ENCODE peak calls at places on chromosomes 11 and 22, in five cellular contexts. Y is stimulated activated CD4-positive, alpha-beta T cell treated with anti-CD3 and anti-CD28 coated beads, Interleukin-4, amount 100 ng/mL, for 4 hours; E is activated B cell treated with CpG ODN at 0.5 μM for 24 hours; X is CD8-positive, alpha-beta T cell; S is HEK293T. R is an unnamed sample.

GRCh38 chr11:122267602-122268001 is 151.6 kb upstream of the BLID start:
- DNase-seq in Y (no peak), E (no peak), X (no peak), S (no peak), R (no peak)

GRCh38 chr11:95322546-95322945 is 91.5 kb upstream of the SESN3 start:
- DNase-seq in Y (no peak), E (no peak), X (no peak), S (no peak), R (no peak)

GRCh38 chr11:63246045-63246444 is 2.6 kb upstream of the SLC22A25 start:
- DNase-seq in Y (no peak), E (no peak), X (no peak), S (no peak), R (no peak)

GRCh38 chr11:103601230-103601846 is 435.1 kb upstream of the DDI1 start:
- DNase-seq in Y (no peak), E (no peak), X (no peak), S (peak), R (no peak)

GRCh38 chr22:26751217-26751616 is 93.8 kb downstream of the MIAT start:
- DNase-seq in Y (no peak), E (no peak), X (no peak), S (no peak), R (no peak)

GRCh38 chr11:128451651-128452470 is 135.5 kb downstream of the ETS1 start:
- DNase-seq in Y (no peak), E (no peak), X (no peak), S (no peak), R (no peak)

GRCh38 chr11:33773399-33774355 is 643 bp downstream of the FBXO3 start:
- DNase-seq in Y (peak), E (no peak), X (peak), S (peak), R (peak)

GRCh38 chr11:71488086-71488967 is 35.3 kb downstream of the NADSYN1 start:
- DNase-seq in Y (no peak), E (peak), X (no peak), S (no peak), R (no peak)

GRCh38 chr22:25485626-25486545 is 78.6 kb upstream of the GRK3 start:
- DNase-seq in Y (no peak), E (no peak), X (no peak), S (no peak), R (no peak)

GRCh38 chr22:27490080-27490479 is 311.5 kb downstream of the MN1 start:
- DNase-seq in Y (no peak), E (no peak), X (no peak), S (no peak), R (no peak)

GRCh38 chr22:42344391-42344861 is 74.0 kb upstream of the TCF20 start:
- DNase-seq in Y (no peak), E (no peak), X (no peak), S (no peak), R (no peak)

GRCh38 chr11:132142102-132142501 is 771.7 kb downstream of the NTM start:
- DNase-seq in Y (no peak), E (no peak), X (no peak), S (no peak), R (no peak)

GRCh38 chr11:73366265-73366610 is 10.0 kb upstream of the RELT start:
- DNase-seq in Y (no peak), E (no peak), X (peak), S (no peak), R (no peak)

GRCh38 chr22:26903030-26903856 is 245.9 kb downstream of the MIAT start:
- DNase-seq in Y (peak), E (no peak), X (no peak), S (no peak), R (no peak)

GRCh38 chr11:118888398-118888797 is 4.7 kb downstream of the CXCR5 start:
- DNase-seq in Y (no peak), E (no peak), X (no peak), S (no peak), R (no peak)

GRCh38 chr22:29457730-29458129 is 19.3 kb downstream of the RFPL1 start:
- DNase-seq in Y (no peak), E (no peak), X (no peak), S (peak), R (no peak)

GRCh38 chr11:68433541-68433940 is 27.0 kb upstream of the PPP6R3 start:
- DNase-seq in Y (no peak), E (no peak), X (no peak), S (no peak), R (no peak)

GRCh38 chr11:93861808-93862207 is 11.4 kb upstream of the VSTM5 start:
- DNase-seq in Y (no peak), E (no peak), X (no peak), S (no peak), R (no peak)

GRCh38 chr11:112805658-112806057 is 155.6 kb upstream of the NCAM1 start:
- DNase-seq in Y (no peak), E (no peak), X (no peak), S (no peak), R (no peak)

GRCh38 chr11:66841861-66842260 is 1.4 kb upstream of the RCE1 start:
- DNase-seq in Y (no peak), E (no peak), X (no peak), S (no peak), R (no peak)

GRCh38 chr11:128716661-128717210 is 22.9 kb downstream of the FLI1 start:
- DNase-seq in Y (no peak), E (no peak), X (peak), S (no peak), R (no peak)

GRCh38 chr11:17277024-17277584 is 565 bp downstream of the NUCB2 start:
- DNase-seq in Y (no peak), E (no peak), X (no peak), S (no peak), R (no peak)

GRCh38 chr11:64885367-64886286 is 7.2 kb upstream of the EHD1 start:
- DNase-seq in Y (no peak), E (no peak), X (no peak), S (no peak), R (no peak)

GRCh38 chr11:18065572-18065971 is 19.5 kb upstream of the TPH1 start:
- DNase-seq in Y (no peak), E (no peak), X (no peak), S (no peak), R (no peak)

GRCh38 chr11:110472858-110473257 is 43.1 kb downstream of the FDX1 start:
- DNase-seq in Y (no peak), E (no peak), X (no peak), S (no peak), R (no peak)

GRCh38 chr22:48891688-48892380 is 935.8 kb downstream of the BRD1 start:
- DNase-seq in Y (no peak), E (no peak), X (peak), S (no peak), R (no peak)

GRCh38 chr11:63869171-63869591 is 30.3 kb downstream of the MARK2 start:
- DNase-seq in Y (no peak), E (no peak), X (no peak), S (no peak), R (no peak)

R was measured in activated T-helper 9 cell treated with anti-CD3 and anti-CD28 coated beads, Interleukin-2, amount 50 U/mL, for 16 hours.